ENCODE peak calls at places on chromosomes 5 and 9, in eight cellular contexts. E is CD8-positive, alpha-beta memory T cell; T is lower lobe of right lung; Z is stomach; O is cardiac muscle cell; K is H1; C is hepatocyte; F is body of pancreas. X is an unnamed sample.

GRCh38 chr9:110109331-110110110 is 98.4 kb downstream of the C9orf152 start:
- DNase-seq in E (no peak), T (no peak), Z (no peak), O (no peak), K (no peak), C (no peak), F (no peak), X (no peak)

GRCh38 chr5:146680846-146681585 is 165.0 kb upstream of the GPR151 start:
- DNase-seq in E (no peak), T (no peak), Z (no peak), O (no peak), K (no peak), C (no peak), F (no peak), X (no peak)

GRCh38 chr9:118992813-118993747 is 376.2 kb downstream of the BRINP1 start:
- DNase-seq in E (no peak), T (no peak), Z (no peak), O (no peak), K (no peak), C (peak; percentile 25), F (no peak), X (no peak)

GRCh38 chr5:68424799-68425537 is 209.4 kb downstream of the PIK3R1 start:
- DNase-seq in E (no peak), T (no peak), Z (no peak), O (peak; percentile 48), K (no peak), C (no peak), F (no peak), X (no peak)

GRCh38 chr5:77423022-77423750 is 68.9 kb downstream of the WDR41 start:
- DNase-seq in E (no peak), T (no peak), Z (no peak), O (no peak), K (no peak), C (no peak), F (no peak), X (no peak)

GRCh38 chr5:72280655-72281069 is 39.4 kb downstream of the MRPS27 start:
- DNase-seq in E (no peak), T (no peak), Z (no peak), O (peak; percentile 66), K (no peak), C (peak; percentile 51), F (no peak), X (peak; percentile 34)

GRCh38 chr9:87381746-87382145 is 115.9 kb upstream of the DAPK1 start:
- DNase-seq in E (no peak), T (no peak), Z (no peak), O (peak; percentile 11), K (no peak), C (no peak), F (no peak), X (no peak)

GRCh38 chr9:12884736-12885395 is 110.0 kb downstream of the LURAP1L start:
- DNase-seq in E (no peak), T (no peak), Z (no peak), O (peak; percentile 90), K (no peak), C (peak; percentile 51), F (no peak), X (no peak)

GRCh38 chr5:65873181-65873580 is 53.2 kb upstream of the ERBIN start:
- DNase-seq in E (no peak), T (no peak), Z (no peak), O (no peak), K (no peak), C (no peak), F (no peak), X (no peak)

GRCh38 chr9:115781361-115781760 is 372.2 kb upstream of the PAPPA start:
- DNase-seq in E (no peak), T (no peak), Z (no peak), O (no peak), K (no peak), C (peak; percentile 18), F (no peak), X (no peak)

GRCh38 chr9:94277885-94278536 is 18.9 kb downstream of the ZNF169 start:
- DNase-seq in E (no peak), T (no peak), Z (no peak), O (no peak), K (no peak), C (no peak), F (no peak), X (no peak)

GRCh38 chr5:5432020-5432707 is 9.7 kb downstream of the ICE1 start:
- DNase-seq in E (no peak), T (no peak), Z (no peak), O (peak; percentile 69), K (no peak), C (no peak), F (no peak), X (no peak)

GRCh38 chr5:386432-387341 is 56.3 kb upstream of the EXOC3 start:
- DNase-seq in E (no peak), T (no peak), Z (no peak), O (peak; percentile 52), K (no peak), C (peak; percentile 34), F (no peak), X (no peak)

GRCh38 chr9:126459126-126459525 is 132.5 kb downstream of the MVB12B start:
- DNase-seq in E (no peak), T (no peak), Z (no peak), O (no peak), K (no peak), C (no peak), F (no peak), X (no peak)

GRCh38 chr9:131320031-131320685 is 30.6 kb downstream of the PLPP7 start:
- DNase-seq in E (no peak), T (peak; percentile 19), Z (no peak), O (peak; percentile 21), K (no peak), C (no peak), F (no peak), X (peak; percentile 52)

GRCh38 chr9:71683598-71684235 is 84.6 kb downstream of the CEMIP2 start:
- DNase-seq in E (no peak), T (peak; percentile 59), Z (no peak), O (peak; percentile 71), K (peak; percentile 55), C (peak; percentile 28), F (no peak), X (no peak)

GRCh38 chr9:113299800-113300292 is 3.3 kb downstream of the RNF183 start:
- DNase-seq in E (no peak), T (no peak), Z (peak; percentile 53), O (peak; percentile 73), K (no peak), C (peak; percentile 55), F (peak; percentile 23), X (no peak)

GRCh38 chr5:79774855-79775237 is 85.2 kb downstream of the CMYA5 start:
- DNase-seq in E (no peak), T (no peak), Z (no peak), O (no peak), K (no peak), C (no peak), F (no peak), X (no peak)

GRCh38 chr9:76759726-76760125 is 4.5 kb upstream of the PCA3 start:
- DNase-seq in E (no peak), T (no peak), Z (no peak), O (no peak), K (no peak), C (no peak), F (no peak), X (no peak)

DNA sequence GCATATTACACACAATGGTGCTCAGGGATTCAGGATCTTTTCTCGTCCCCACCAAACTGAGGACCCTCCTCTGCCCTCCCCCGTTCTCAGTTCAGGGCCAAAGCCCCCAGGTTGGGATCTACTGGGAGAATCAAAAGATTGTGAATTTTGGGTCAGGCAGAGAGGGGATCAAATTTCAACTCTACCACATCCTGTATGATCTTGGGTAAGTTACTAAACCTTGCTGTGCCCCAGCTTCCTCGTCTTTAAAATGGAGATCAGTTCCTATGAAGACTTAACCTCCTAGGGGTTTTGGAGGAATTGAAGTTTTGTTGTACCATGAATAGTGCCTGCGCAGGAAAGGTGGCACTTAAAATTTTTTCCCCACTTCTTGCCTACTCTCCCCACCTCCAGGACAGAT is 62.4 kb downstream of the RAI14 start:
- DNase-seq in E (no peak), T (no peak), Z (no peak), O (no peak), K (no peak), C (no peak), F (no peak), X (no peak)
- H3K4me1 ChIP-seq in E (no peaks in the 10 kb centered on the region), T (peaks cover 18% of the 10 kb centered on the region), Z (no peaks in the 10 kb centered on the region), O (no peaks in the 10 kb centered on the region), K (peaks cover 30% of the 10 kb centered on the region), C (peaks cover 4% of the 10 kb centered on the region), F (peaks cover 20% of the 10 kb centered on the region), X (no peaks in the 10 kb centered on the region)

GRCh38 chr5:148912714-148913398 is 86.4 kb downstream of the ADRB2 start:
- DNase-seq in E (no peak), T (no peak), Z (no peak), O (peak; percentile 78), K (peak; percentile 53), C (peak; percentile 56), F (no peak), X (no peak)

GRCh38 chr5:148913493-148913892 is 87.1 kb downstream of the ADRB2 start:
- DNase-seq in E (no peak), T (no peak), Z (no peak), O (no peak), K (no peak), C (no peak), F (no peak), X (no peak)

GRCh38 chr5:148911386-148911785 is 85.0 kb downstream of the ADRB2 start:
- DNase-seq in E (no peak), T (no peak), Z (no peak), O (no peak), K (no peak), C (no peak), F (no peak), X (no peak)

GRCh38 chr5:148910686-148911361 is 84.4 kb downstream of the ADRB2 start:
- DNase-seq in E (no peak), T (peak; percentile 86), Z (peak; percentile 79), O (peak; percentile 37), K (no peak), C (no peak), F (no peak), X (no peak)

DNA sequence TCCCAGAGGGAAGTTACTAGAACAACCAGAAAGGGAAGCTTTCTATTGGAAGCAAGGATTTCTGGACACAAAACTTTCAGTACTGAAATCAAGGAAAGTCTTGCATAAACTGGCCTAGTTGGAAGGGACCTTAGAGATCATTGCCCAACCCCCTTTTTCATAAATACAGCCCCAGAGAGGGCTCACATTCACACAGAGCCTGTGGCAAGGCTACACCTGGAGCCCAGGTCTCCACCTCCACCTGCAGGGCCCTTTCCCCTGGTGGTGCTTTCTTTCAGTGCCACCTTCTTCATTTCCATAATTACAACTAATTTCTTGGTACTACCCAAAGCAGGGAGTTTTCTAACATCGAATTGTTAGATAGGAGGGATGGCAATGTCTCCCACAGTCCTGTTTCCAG is 85.7 kb downstream of the ADRB2 start:
- DNase-seq in E (no peak), T (no peak), Z (no peak), O (no peak), K (no peak), C (no peak), F (no peak), X (no peak)
- H3K4me1 ChIP-seq in E (no peaks in the 10 kb centered on the region), T (peaks cover 78% of the 10 kb centered on the region), Z (peaks cover 22% of the 10 kb centered on the region), O (peaks cover 5% of the 10 kb centered on the region), K (peaks cover 14% of the 10 kb centered on the region), C (peaks cover 6% of the 10 kb centered on the region), F (no peaks in the 10 kb centered on the region), X (no peaks in the 10 kb centered on the region)

GRCh38 chr5:121975294-121975693 is 13.5 kb downstream of the SRFBP1 start:
- DNase-seq in E (no peak), T (no peak), Z (no peak), O (no peak), K (no peak), C (no peak), F (no peak), X (no peak)
- H3K4me1 ChIP-seq in E (peaks cover 4% of the 10 kb centered on the region), T (peaks cover 3% of the 10 kb centered on the region), Z (no peaks in the 10 kb centered on the region), O (no peaks in the 10 kb centered on the region), K (no peaks in the 10 kb centered on the region), C (no peaks in the 10 kb centered on the region), F (no peaks in the 10 kb centered on the region), X (no peaks in the 10 kb centered on the region)

GRCh38 chr5:56147679-56148230 is 85.4 kb downstream of the ANKRD55 start:
- DNase-seq in E (no peak), T (no peak), Z (no peak), O (no peak), K (no peak), C (no peak), F (no peak), X (no peak)
- H3K4me1 ChIP-seq in E (peaks cover 68% of the 10 kb centered on the region), T (peaks cover 20% of the 10 kb centered on the region), Z (no peaks in the 10 kb centered on the region), O (peaks cover 6% of the 10 kb centered on the region), K (no peaks in the 10 kb centered on the region), C (peaks cover 18% of the 10 kb centered on the region), F (peaks cover 36% of the 10 kb centered on the region), X (no peaks in the 10 kb centered on the region)